ENCODE peak calls at places on chromosomes 4 and X, in nine cellular contexts. One of them, this sample, is unnamed.

GRCh38 chr4:180160195-180160985 is 2082.8 kb upstream of the TENM3 start:
- DNase-seq in ovary: no peak
- DNase-seq in A549: no peak
- DNase-seq in coronary artery: no peak
- DNase-seq in sigmoid colon: no peak
- DNase-seq in dorsolateral prefrontal cortex: no peak
- DNase-seq in GM23338: no peak
- DNase-seq in fibroblast of pulmonary artery: no peak
- DNase-seq in kidney epithelial cell: no peak
- DNase-seq in this sample: no peak

GRCh38 chrX:57918750-57919436 is 8.6 kb upstream of the ZXDA start:
- DNase-seq in ovary: no peak
- DNase-seq in A549: peak
- DNase-seq in coronary artery: no peak
- DNase-seq in sigmoid colon: no peak
- DNase-seq in dorsolateral prefrontal cortex: no peak
- DNase-seq in GM23338: peak
- DNase-seq in fibroblast of pulmonary artery: peak
- DNase-seq in kidney epithelial cell: no peak
- DNase-seq in this sample: peak

GRCh38 chr4:99462875-99463464 is 27.8 kb upstream of the ADH7 start:
- DNase-seq in ovary: peak
- DNase-seq in A549: peak
- DNase-seq in coronary artery: no peak
- DNase-seq in sigmoid colon: peak
- DNase-seq in dorsolateral prefrontal cortex: peak
- DNase-seq in GM23338: peak
- DNase-seq in fibroblast of pulmonary artery: peak
- DNase-seq in kidney epithelial cell: peak
- DNase-seq in this sample: peak

GRCh38 chrX:125340508-125340907 is 20.8 kb downstream of the TEX13C start:
- DNase-seq in ovary: no peak
- DNase-seq in A549: no peak
- DNase-seq in coronary artery: no peak
- DNase-seq in sigmoid colon: no peak
- DNase-seq in dorsolateral prefrontal cortex: no peak
- DNase-seq in GM23338: no peak
- DNase-seq in fibroblast of pulmonary artery: no peak
- DNase-seq in kidney epithelial cell: no peak
- DNase-seq in this sample: no peak

GRCh38 chrX:30935985-30936384 is 46.9 kb upstream of the TAB3 start:
- DNase-seq in ovary: no peak
- DNase-seq in A549: peak
- DNase-seq in coronary artery: no peak
- DNase-seq in sigmoid colon: no peak
- DNase-seq in dorsolateral prefrontal cortex: no peak
- DNase-seq in GM23338: peak
- DNase-seq in fibroblast of pulmonary artery: peak
- DNase-seq in kidney epithelial cell: no peak
- DNase-seq in this sample: peak

GRCh38 chrX:37825225-37825842 is 22.0 kb downstream of the DYNLT3 start:
- DNase-seq in ovary: peak
- DNase-seq in A549: peak
- DNase-seq in coronary artery: no peak
- DNase-seq in sigmoid colon: peak
- DNase-seq in dorsolateral prefrontal cortex: peak
- DNase-seq in GM23338: peak
- DNase-seq in fibroblast of pulmonary artery: peak
- DNase-seq in kidney epithelial cell: no peak
- DNase-seq in this sample: peak

GRCh38 chrX:16023790-16024734 is 99.3 kb upstream of the GRPR start:
- DNase-seq in ovary: no peak
- DNase-seq in A549: peak
- DNase-seq in coronary artery: no peak
- DNase-seq in sigmoid colon: no peak
- DNase-seq in dorsolateral prefrontal cortex: no peak
- DNase-seq in GM23338: no peak
- DNase-seq in fibroblast of pulmonary artery: no peak
- DNase-seq in kidney epithelial cell: peak
- DNase-seq in this sample: peak

GRCh38 chrX:130120321-130120731 is 10.0 kb upstream of the ELF4 start:
- DNase-seq in ovary: peak
- DNase-seq in A549: no peak
- DNase-seq in coronary artery: no peak
- DNase-seq in sigmoid colon: no peak
- DNase-seq in dorsolateral prefrontal cortex: no peak
- DNase-seq in GM23338: peak
- DNase-seq in fibroblast of pulmonary artery: no peak
- DNase-seq in kidney epithelial cell: no peak
- DNase-seq in this sample: peak

GRCh38 chr4:92519727-92520126 is 216.0 kb downstream of the GRID2 start:
- DNase-seq in ovary: no peak
- DNase-seq in A549: no peak
- DNase-seq in coronary artery: no peak
- DNase-seq in sigmoid colon: no peak
- DNase-seq in dorsolateral prefrontal cortex: no peak
- DNase-seq in GM23338: peak
- DNase-seq in fibroblast of pulmonary artery: no peak
- DNase-seq in kidney epithelial cell: no peak
- DNase-seq in this sample: no peak

GRCh38 chr4:27429260-27429970 is 568.8 kb downstream of the STIM2 start:
- DNase-seq in ovary: no peak
- DNase-seq in A549: no peak
- DNase-seq in coronary artery: no peak
- DNase-seq in sigmoid colon: no peak
- DNase-seq in dorsolateral prefrontal cortex: no peak
- DNase-seq in GM23338: no peak
- DNase-seq in fibroblast of pulmonary artery: peak
- DNase-seq in kidney epithelial cell: no peak
- DNase-seq in this sample: peak

GRCh38 chr4:148704291-148704690 is 262.1 kb upstream of the NR3C2 start:
- DNase-seq in ovary: no peak
- DNase-seq in A549: no peak
- DNase-seq in coronary artery: no peak
- DNase-seq in sigmoid colon: no peak
- DNase-seq in dorsolateral prefrontal cortex: no peak
- DNase-seq in GM23338: peak
- DNase-seq in fibroblast of pulmonary artery: no peak
- DNase-seq in kidney epithelial cell: no peak
- DNase-seq in this sample: no peak

GRCh38 chrX:136627381-136627780 is 20.6 kb upstream of the CD40LG start:
- DNase-seq in ovary: no peak
- DNase-seq in A549: no peak
- DNase-seq in coronary artery: no peak
- DNase-seq in sigmoid colon: no peak
- DNase-seq in dorsolateral prefrontal cortex: no peak
- DNase-seq in GM23338: no peak
- DNase-seq in fibroblast of pulmonary artery: no peak
- DNase-seq in kidney epithelial cell: no peak
- DNase-seq in this sample: no peak

GRCh38 chr4:183860726-183861125 is 44.4 kb upstream of the STOX2 start:
- DNase-seq in ovary: no peak
- DNase-seq in A549: no peak
- DNase-seq in coronary artery: no peak
- DNase-seq in sigmoid colon: no peak
- DNase-seq in dorsolateral prefrontal cortex: no peak
- DNase-seq in GM23338: no peak
- DNase-seq in fibroblast of pulmonary artery: no peak
- DNase-seq in kidney epithelial cell: no peak
- DNase-seq in this sample: no peak

DNA sequence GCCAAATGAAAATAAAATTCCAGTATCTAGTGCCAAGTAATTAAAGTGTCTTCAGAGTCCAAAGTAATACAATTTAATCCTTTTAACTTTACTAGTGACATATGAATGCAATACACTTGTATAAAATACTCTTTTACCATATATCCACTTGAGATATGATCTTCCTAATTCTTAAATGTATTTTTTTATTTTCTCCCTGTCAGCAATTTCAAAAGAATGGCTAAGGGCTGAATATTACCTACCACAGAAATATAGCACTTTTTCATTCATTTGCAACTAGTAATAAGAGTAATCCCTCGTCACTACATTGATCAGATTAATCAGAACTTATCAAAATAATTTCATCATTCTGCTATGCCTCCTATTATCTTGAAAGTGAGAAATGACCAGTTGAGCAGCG is 10.1 kb upstream of the TBX22 start:
- DNase-seq in ovary: no peak
- DNase-seq in A549: no peak
- DNase-seq in coronary artery: no peak
- DNase-seq in sigmoid colon: no peak
- DNase-seq in dorsolateral prefrontal cortex: no peak
- DNase-seq in GM23338: no peak
- DNase-seq in fibroblast of pulmonary artery: no peak
- DNase-seq in kidney epithelial cell: no peak
- DNase-seq in this sample: no peak
- H3K4me3 ChIP-seq in ovary: no peak
- H3K4me3 ChIP-seq in A549: no peak
- H3K4me3 ChIP-seq in coronary artery: no peak
- H3K4me3 ChIP-seq in sigmoid colon: no peak
- H3K4me3 ChIP-seq in dorsolateral prefrontal cortex: no peak
- H3K4me3 ChIP-seq in GM23338: no peak
- H3K4me3 ChIP-seq in fibroblast of pulmonary artery: no peak
- H3K4me3 ChIP-seq in kidney epithelial cell: no peak
- H3K4me3 ChIP-seq in this sample: no peak

GRCh38 chrX:153610834-153611209 is 11.9 kb upstream of the CCNQ start:
- DNase-seq in ovary: no peak
- DNase-seq in A549: no peak
- DNase-seq in coronary artery: no peak
- DNase-seq in sigmoid colon: no peak
- DNase-seq in dorsolateral prefrontal cortex: no peak
- DNase-seq in GM23338: peak
- DNase-seq in fibroblast of pulmonary artery: no peak
- DNase-seq in kidney epithelial cell: no peak
- DNase-seq in this sample: no peak

GRCh38 chrX:153608376-153608775 is 9.4 kb upstream of the CCNQ start:
- DNase-seq in ovary: no peak
- DNase-seq in A549: no peak
- DNase-seq in coronary artery: no peak
- DNase-seq in sigmoid colon: no peak
- DNase-seq in dorsolateral prefrontal cortex: no peak
- DNase-seq in GM23338: no peak
- DNase-seq in fibroblast of pulmonary artery: no peak
- DNase-seq in kidney epithelial cell: no peak
- DNase-seq in this sample: no peak

GRCh38 chrX:153611298-153612095 is 12.6 kb upstream of the CCNQ start:
- DNase-seq in ovary: peak
- DNase-seq in A549: no peak
- DNase-seq in coronary artery: no peak
- DNase-seq in sigmoid colon: no peak
- DNase-seq in dorsolateral prefrontal cortex: no peak
- DNase-seq in GM23338: no peak
- DNase-seq in fibroblast of pulmonary artery: no peak
- DNase-seq in kidney epithelial cell: no peak
- DNase-seq in this sample: peak

GRCh38 chrX:153608821-153609220 is 9.9 kb upstream of the CCNQ start:
- DNase-seq in ovary: no peak
- DNase-seq in A549: no peak
- DNase-seq in coronary artery: no peak
- DNase-seq in sigmoid colon: no peak
- DNase-seq in dorsolateral prefrontal cortex: no peak
- DNase-seq in GM23338: no peak
- DNase-seq in fibroblast of pulmonary artery: peak
- DNase-seq in kidney epithelial cell: no peak
- DNase-seq in this sample: peak

DNA sequence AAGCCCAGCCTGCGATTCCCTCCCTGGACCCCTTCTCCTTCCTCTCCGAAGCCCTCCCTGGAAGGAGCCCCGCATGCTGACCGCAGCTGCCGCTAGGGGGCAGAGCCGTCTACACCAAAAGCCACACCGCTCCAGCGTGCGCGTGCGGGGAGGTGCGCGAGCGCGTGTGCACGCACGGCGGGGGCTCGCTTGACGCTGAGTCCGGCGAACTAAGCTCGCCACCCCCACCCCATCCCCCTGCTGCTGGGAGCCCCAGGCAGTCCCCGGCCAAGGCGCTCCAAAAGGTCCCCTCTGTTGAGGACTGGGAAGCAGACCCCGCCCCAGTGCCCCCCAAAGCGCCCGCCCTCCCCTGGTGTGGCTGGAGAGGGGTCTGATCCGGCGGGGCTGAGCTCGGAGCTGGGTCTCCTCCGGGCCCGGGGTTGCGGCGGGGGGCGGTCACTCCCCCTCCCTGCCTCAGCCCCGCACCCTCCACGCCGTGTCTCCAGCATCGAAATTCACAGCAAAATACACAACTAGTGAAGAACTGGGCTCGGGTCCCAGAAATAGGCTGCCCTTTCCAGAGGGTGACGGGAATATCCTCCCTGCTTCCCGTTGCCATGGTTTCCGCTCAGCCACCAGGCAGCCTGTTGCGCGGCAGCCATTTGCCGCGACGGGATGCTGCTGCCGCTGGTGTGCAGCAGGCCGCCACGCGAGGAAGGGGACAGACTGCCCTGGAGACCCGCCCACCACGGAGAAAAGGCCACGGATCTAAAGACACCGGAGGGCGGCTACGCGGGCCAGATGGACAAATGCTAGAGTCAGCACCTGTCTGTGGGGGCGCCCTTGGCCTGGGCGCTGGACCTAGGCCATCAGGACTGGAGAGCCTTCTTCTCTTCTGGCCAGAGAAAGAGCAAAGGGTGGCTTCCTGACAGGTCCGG is 11.2 kb upstream of the CCNQ start:
- DNase-seq in ovary: peak
- DNase-seq in A549: peak
- DNase-seq in coronary artery: no peak
- DNase-seq in sigmoid colon: peak
- DNase-seq in dorsolateral prefrontal cortex: peak
- DNase-seq in GM23338: peak
- DNase-seq in fibroblast of pulmonary artery: peak
- DNase-seq in kidney epithelial cell: peak
- DNase-seq in this sample: peak
- H3K4me3 ChIP-seq in ovary: peak
- H3K4me3 ChIP-seq in A549: peak
- H3K4me3 ChIP-seq in coronary artery: peak
- H3K4me3 ChIP-seq in sigmoid colon: peak
- H3K4me3 ChIP-seq in dorsolateral prefrontal cortex: peak
- H3K4me3 ChIP-seq in GM23338: peak
- H3K4me3 ChIP-seq in fibroblast of pulmonary artery: peak
- H3K4me3 ChIP-seq in kidney epithelial cell: peak
- H3K4me3 ChIP-seq in this sample: peak

GRCh38 chr4:40515037-40515397 is 114.6 kb downstream of the RBM47 start:
- DNase-seq in ovary: no peak
- DNase-seq in A549: no peak
- DNase-seq in coronary artery: no peak
- DNase-seq in sigmoid colon: no peak
- DNase-seq in dorsolateral prefrontal cortex: no peak
- DNase-seq in GM23338: no peak
- DNase-seq in fibroblast of pulmonary artery: no peak
- DNase-seq in kidney epithelial cell: peak
- DNase-seq in this sample: peak
- H3K4me3 ChIP-seq in ovary: peak
- H3K4me3 ChIP-seq in A549: peak
- H3K4me3 ChIP-seq in coronary artery: no peak
- H3K4me3 ChIP-seq in sigmoid colon: no peak
- H3K4me3 ChIP-seq in dorsolateral prefrontal cortex: no peak
- H3K4me3 ChIP-seq in GM23338: no peak
- H3K4me3 ChIP-seq in fibroblast of pulmonary artery: no peak
- H3K4me3 ChIP-seq in kidney epithelial cell: peak
- H3K4me3 ChIP-seq in this sample: no peak

DNA sequence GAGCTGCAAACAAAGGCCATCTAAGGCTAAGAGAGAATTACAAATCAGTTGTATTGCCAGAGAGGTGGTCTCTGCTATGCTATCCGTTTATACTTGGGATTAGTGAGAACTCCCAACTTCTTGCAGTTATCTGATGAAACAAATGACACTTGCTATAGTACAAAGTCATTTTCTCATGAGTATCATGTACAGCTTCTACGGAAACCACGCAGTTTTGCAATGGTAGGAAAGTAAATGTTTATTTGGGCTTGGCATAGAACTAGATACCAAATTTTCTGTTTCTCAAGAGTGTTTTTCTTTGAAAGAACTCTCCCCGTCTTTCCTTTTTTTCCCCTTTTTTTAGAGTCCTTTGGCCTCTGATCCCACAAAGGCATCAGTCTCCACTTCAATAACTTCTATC is 128.2 kb upstream of the ENPEP start:
- DNase-seq in ovary: no peak
- DNase-seq in A549: no peak
- DNase-seq in coronary artery: no peak
- DNase-seq in sigmoid colon: no peak
- DNase-seq in dorsolateral prefrontal cortex: no peak
- DNase-seq in GM23338: no peak
- DNase-seq in fibroblast of pulmonary artery: no peak
- DNase-seq in kidney epithelial cell: no peak
- DNase-seq in this sample: no peak
- H3K4me3 ChIP-seq in ovary: no peak
- H3K4me3 ChIP-seq in A549: no peak
- H3K4me3 ChIP-seq in coronary artery: no peak
- H3K4me3 ChIP-seq in sigmoid colon: no peak
- H3K4me3 ChIP-seq in dorsolateral prefrontal cortex: no peak
- H3K4me3 ChIP-seq in GM23338: no peak
- H3K4me3 ChIP-seq in fibroblast of pulmonary artery: no peak
- H3K4me3 ChIP-seq in kidney epithelial cell: no peak
- H3K4me3 ChIP-seq in this sample: no peak

This sample was measured in GM23248.